ENCODE peak calls at places on chromosomes 1 and 21, in ten cellular contexts. D, W, E, K, N, R, P, C, T and X are unnamed samples.

GRCh38 chr1:225603538-225604354 is 49.2 kb downstream of the ENAH start:
- DNase-seq in D (no peak), W (no peak), P (no peak), R (peak), T (peak), E (no peak), C (no peak), K (no peak), N (no peak), X (no peak)

GRCh38 chr1:26540346-26540745 is 10.8 kb downstream of the RPS6KA1 start:
- DNase-seq in E (no peak), R (no peak), K (no peak), W (no peak), T (no peak), N (no peak), D (no peak), P (no peak), C (no peak), X (no peak)

GRCh38 chr1:223133824-223134435 is 9.1 kb downstream of the TLR5 start:
- DNase-seq in W (peak), D (peak), R (peak), C (peak), E (peak), T (peak), P (peak), N (peak), K (peak), X (peak)

GRCh38 chr1:222263791-222264190 is 284.1 kb downstream of the HHIPL2 start:
- DNase-seq in T (no peak), N (no peak), P (no peak), R (no peak), W (no peak), K (no peak), E (no peak), C (no peak), D (no peak), X (no peak)

GRCh38 chr21:45847870-45848269 is 133.7 kb upstream of the COL6A1 start:
- DNase-seq in E (no peak), D (no peak), P (no peak), W (no peak), C (no peak), K (no peak), T (no peak), R (no peak), N (no peak), X (no peak)

GRCh38 chr1:178725603-178726517 is 816 bp downstream of the RALGPS2 start:
- DNase-seq in T (peak), C (peak), K (peak), R (peak), P (peak), W (peak), E (peak), N (peak), D (no peak), X (no peak)

GRCh38 chr21:39037807-39038405 is 145.3 kb downstream of the PSMG1 start:
- DNase-seq in P (no peak), C (no peak), E (no peak), D (no peak), N (no peak), W (peak), T (no peak), R (peak), K (no peak), X (no peak)

GRCh38 chr21:14542638-14543037 is 3.5 kb downstream of the SAMSN1 start:
- DNase-seq in K (no peak), T (no peak), R (no peak), W (peak), N (no peak), C (no peak), E (no peak), D (no peak), P (no peak), X (no peak)

GRCh38 chr21:15935530-15935929 is 205.7 kb downstream of the USP25 start:
- DNase-seq in D (no peak), K (no peak), R (peak), C (no peak), E (no peak), T (no peak), N (no peak), P (no peak), W (no peak), X (no peak)

GRCh38 chr1:202101182-202101581 is 21.5 kb upstream of the GPR37L1 start:
- DNase-seq in K (no peak), W (peak), E (no peak), T (no peak), D (no peak), P (peak), C (no peak), N (no peak), R (no peak), X (no peak)

GRCh38 chr1:56542651-56543050 is 36.7 kb downstream of the PLPP3 start:
- DNase-seq in T (no peak), D (no peak), N (no peak), R (no peak), W (no peak), K (no peak), E (no peak), P (no peak), C (no peak), X (no peak)

GRCh38 chr1:180415985-180416633 is 86.3 kb downstream of the ACBD6 start:
- DNase-seq in C (no peak), E (no peak), R (peak), P (no peak), N (no peak), W (peak), K (no peak), D (no peak), T (peak), X (no peak)

GRCh38 chr21:24658016-24658415 is 949.3 kb downstream of the MRPL39 start:
- DNase-seq in D (no peak), W (no peak), P (no peak), C (no peak), N (no peak), R (no peak), E (no peak), T (no peak), K (no peak), X (no peak)

GRCh38 chr1:205599667-205600042 is 32.2 kb downstream of the ELK4 start:
- DNase-seq in R (no peak), N (no peak), W (no peak), C (no peak), K (no peak), D (no peak), E (no peak), T (no peak), P (no peak), X (no peak)

GRCh38 chr1:58621375-58621774 is 44.3 kb upstream of the TACSTD2 start:
- DNase-seq in C (no peak), K (no peak), W (no peak), R (no peak), D (no peak), E (no peak), T (no peak), N (no peak), P (no peak), X (no peak)

GRCh38 chr1:180542530-180543171 is 16.1 kb upstream of the OVAAL start:
- DNase-seq in E (no peak), K (no peak), D (no peak), W (no peak), C (no peak), R (no peak), N (no peak), T (no peak), P (no peak), X (no peak)

GRCh38 chr1:246005067-246005466 is 502.0 kb downstream of the SMYD3 start:
- DNase-seq in N (no peak), E (no peak), K (no peak), W (no peak), P (no peak), T (peak), D (no peak), C (no peak), R (peak), X (no peak)

GRCh38 chr1:7229696-7230095 is 444.4 kb downstream of the CAMTA1 start:
- DNase-seq in T (no peak), W (no peak), K (no peak), E (no peak), P (no peak), D (no peak), N (no peak), R (no peak), C (no peak), X (no peak)